ENCODE peak calls at places on chromosomes 1 and 21, in four cellular contexts. L is HL-60, Z is astrocyte, K is fibroblast of lung. R is an unnamed sample.

GRCh38 chr21:20250337-20250736 is 747.9 kb upstream of the NCAM2 start:
- DNase-seq in L (no peak), Z (no peak), K (no peak), R (no peak)

GRCh38 chr1:55060133-55060999 is 21.0 kb downstream of the PCSK9 start:
- DNase-seq in L (no peak), Z (no peak), K (peak; percentile 8), R (peak; percentile 48)

GRCh38 chr1:172497230-172497629 is 35.7 kb upstream of the SUCO start:
- DNase-seq in L (peak; percentile 15), Z (peak; percentile 82), K (peak; percentile 86), R (no peak)

GRCh38 chr1:9437931-9438330 is 101.3 kb upstream of the SLC25A33 start:
- DNase-seq in L (no peak), Z (peak; percentile 67), K (peak; percentile 67), R (no peak)

GRCh38 chr1:234606731-234607090 is 3.3 kb downstream of the IRF2BP2 start:
- DNase-seq in L (peak; percentile 26), Z (no peak), K (no peak), R (no peak)

GRCh38 chr1:58909162-58909560 is 125.3 kb upstream of the JUN start:
- DNase-seq in L (no peak), Z (peak; percentile 70), K (peak; percentile 80), R (no peak)

GRCh38 chr21:32819702-32820101 is 48.1 kb upstream of the PAXBP1 start:
- DNase-seq in L (no peak), Z (peak; percentile 80), K (peak; percentile 85), R (no peak)

GRCh38 chr1:37575692-37576091 is 19.0 kb downstream of the DNALI1 start:
- DNase-seq in L (no peak), Z (peak; percentile 30), K (peak; percentile 47), R (no peak)

GRCh38 chr21:45531393-45532215 is 10.6 kb downstream of the SLC19A1 start:
- DNase-seq in L (no peak), Z (no peak), K (no peak), R (peak; percentile 90)

GRCh38 chr1:116418091-116418830 is 45.2 kb downstream of the ATP1A1 start:
- DNase-seq in L (peak; percentile 78), Z (peak; percentile 73), K (peak; percentile 85), R (no peak)

GRCh38 chr1:3215198-3216045 is 146.4 kb downstream of the PRDM16 start:
- DNase-seq in L (no peak), Z (no peak), K (no peak), R (no peak)

GRCh38 chr1:232538224-232538942 is 91.5 kb downstream of the SIPA1L2 start:
- DNase-seq in L (no peak), Z (peak; percentile 75), K (peak; percentile 80), R (no peak)

GRCh38 chr1:40532844-40533424 is 1.5 kb downstream of the ZNF684 start:
- DNase-seq in L (peak; percentile 56), Z (peak; percentile 34), K (peak; percentile 49), R (no peak)

GRCh38 chr1:153288634-153289275 is 24.0 kb downstream of the PGLYRP3 start:
- DNase-seq in L (no peak), Z (no peak), K (no peak), R (no peak)

GRCh38 chr1:41670558-41670957 is 186.1 kb upstream of the EDN2 start:
- DNase-seq in L (no peak), Z (peak; percentile 85), K (peak; percentile 88), R (no peak)

GRCh38 chr1:75130865-75131592 is 3.2 kb upstream of the LHX8 start:
- DNase-seq in L (no peak), Z (no peak), K (no peak), R (no peak)

GRCh38 chr1:166675213-166675612 is 164.1 kb upstream of the POGK start:
- DNase-seq in L (no peak), Z (no peak), K (no peak), R (no peak)

GRCh38 chr1:115604508-115604907 is 37.3 kb upstream of the VANGL1 start:
- DNase-seq in L (no peak), Z (no peak), K (no peak), R (no peak)

GRCh38 chr1:196317535-196318522 is 290.4 kb downstream of the KCNT2 start:
- DNase-seq in L (no peak), Z (peak; percentile 16), K (peak; percentile 36), R (no peak)

GRCh38 chr21:45617021-45617930 is 26.2 kb upstream of the PCBP3 start:
- DNase-seq in L (no peak), Z (no peak), K (no peak), R (peak; percentile 77)

GRCh38 chr1:115086176-115086830 is 3.0 kb downstream of the TSPAN2 start:
- DNase-seq in L (no peak), Z (no peak), K (no peak), R (no peak)

GRCh38 chr21:17045214-17045835 is 467.5 kb upstream of the CXADR start:
- DNase-seq in L (no peak), Z (peak; percentile 19), K (peak; percentile 27), R (no peak)
- TF ChIP-seq CTCF in L (peak; percentile 7), Z (peak; percentile 65), K (peak; percentile 38), R (peak; percentile 83)

DNA sequence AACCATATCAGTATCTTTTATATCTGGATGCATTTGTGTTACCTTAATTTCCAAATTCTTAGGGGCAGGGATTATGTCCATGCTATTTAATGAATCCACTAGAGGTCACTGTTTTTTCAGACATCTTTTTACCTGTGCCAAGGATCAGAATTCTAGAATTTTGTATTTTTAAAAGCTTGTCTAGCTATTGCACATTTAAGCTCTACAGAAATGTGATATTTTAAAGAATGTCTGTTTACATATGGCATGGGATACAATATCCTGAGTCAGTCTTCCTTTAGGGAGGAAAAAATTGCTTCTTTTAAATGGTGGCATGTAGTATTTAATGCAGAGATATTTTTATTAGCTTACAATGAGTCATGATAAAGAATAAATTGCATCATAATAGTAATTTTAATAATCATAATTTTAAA is 11.3 kb downstream of the RPAP2 start:
- DNase-seq in L (no peak), Z (no peak), K (no peak), R (no peak)
- TF ChIP-seq CTCF in L (peak; percentile 30), Z (peak; percentile 48), K (peak; percentile 15), R (peak; percentile 83)

DNA sequence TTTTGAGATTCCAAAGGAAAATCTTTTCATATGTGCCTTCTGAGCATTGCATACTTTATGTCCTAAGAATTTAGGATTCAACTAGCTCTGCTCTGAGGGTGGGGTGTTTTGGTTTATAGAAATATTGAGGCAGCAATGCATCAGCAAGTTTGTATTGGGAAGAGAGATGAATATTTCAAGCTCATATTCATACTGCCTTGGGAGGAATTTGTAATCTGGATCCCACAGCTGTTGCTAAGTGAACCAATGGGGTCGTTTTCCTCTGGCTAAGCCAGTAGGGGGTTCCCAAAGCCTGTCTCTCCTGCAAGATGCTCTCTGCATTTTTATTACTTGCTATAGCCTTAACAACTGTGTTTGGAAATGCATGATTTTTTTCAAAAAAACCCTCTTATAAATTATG is 130.6 kb downstream of the SNX7 start:
- DNase-seq in L (no peak), Z (peak; percentile 14), K (peak; percentile 30), R (no peak)
- TF ChIP-seq CTCF in L (no peak), Z (no peak), K (no peak), R (no peak)

DNA sequence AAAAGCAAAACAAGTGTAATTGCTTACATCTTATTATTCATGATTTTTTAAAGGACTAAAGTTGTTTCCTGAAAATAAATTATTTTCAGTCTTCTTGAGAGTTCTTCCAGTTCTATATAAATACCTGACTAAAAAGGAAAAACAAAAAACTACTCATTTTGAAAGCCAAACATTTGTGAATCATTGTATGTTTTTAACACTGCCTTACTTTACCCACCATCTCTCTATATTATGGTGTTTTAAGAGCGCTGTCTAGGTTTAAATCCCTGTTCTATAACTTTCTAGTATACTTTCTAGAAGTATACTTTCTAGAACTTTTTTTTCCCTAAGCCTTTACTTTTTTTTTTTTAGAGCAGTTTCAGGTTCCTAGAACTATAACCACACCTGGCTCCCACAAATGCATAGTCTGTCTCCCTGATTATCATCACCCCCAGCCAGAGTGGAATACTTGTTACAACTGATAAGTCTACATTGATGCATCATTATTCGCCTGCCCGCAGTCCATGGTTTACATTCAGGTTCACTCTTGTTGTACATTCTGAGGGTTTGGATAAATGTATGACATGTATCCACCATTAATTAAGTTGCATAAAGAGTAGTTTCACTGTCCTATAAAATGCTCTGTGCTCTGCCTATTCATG is 9.8 kb downstream of the RSBN1 start:
- DNase-seq in L (no peak), Z (no peak), K (no peak), R (no peak)
- TF ChIP-seq CTCF in L (no peak), Z (no peak), K (no peak), R (no peak)

GRCh38 chr1:6357243-6357929 is 36.2 kb downstream of the ACOT7 start:
- DNase-seq in L (no peak), Z (no peak), K (no peak), R (no peak)
- TF ChIP-seq CTCF in L (no peak), Z (no peak), K (no peak), R (peak; percentile 44)

DNA sequence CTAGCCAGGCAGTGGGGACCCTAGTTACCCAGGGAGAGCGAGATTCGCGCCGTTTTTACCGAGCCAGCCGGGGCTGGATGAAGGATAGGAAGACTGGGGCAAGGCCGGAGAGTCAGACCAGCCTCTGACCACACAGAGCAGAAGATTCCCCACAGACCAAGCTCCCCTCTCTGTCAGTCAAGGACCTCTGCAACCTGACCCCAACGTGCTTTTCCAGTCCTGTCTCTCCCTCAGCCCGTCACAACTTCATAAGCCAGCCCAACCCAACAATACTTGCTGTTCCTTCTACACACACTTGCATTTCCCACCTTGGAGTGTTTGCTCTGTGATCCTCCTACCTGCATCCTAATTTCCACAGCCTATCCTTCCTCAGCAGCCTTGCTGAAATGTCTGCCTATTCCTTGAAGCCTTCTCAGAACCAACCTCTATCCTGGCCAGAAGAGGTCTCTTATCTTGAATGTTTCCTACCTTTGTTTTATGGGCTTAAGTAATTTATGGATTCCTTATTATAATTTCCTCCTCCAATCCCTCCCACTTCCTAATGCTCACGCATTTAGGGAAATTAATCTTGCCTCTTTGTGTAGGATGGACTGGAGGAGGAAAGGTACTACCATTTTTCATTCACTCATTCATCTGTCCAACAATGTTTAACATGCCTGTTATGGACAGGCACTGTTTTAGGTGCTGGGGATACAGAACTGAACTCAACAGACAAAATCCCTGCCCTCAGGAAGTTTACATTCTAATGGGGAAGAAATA is at the start of gene GSTM3:
- DNase-seq in L (no peak), Z (peak; percentile 1), K (no peak), R (no peak)
- TF ChIP-seq CTCF in L (no peak), Z (no peak), K (no peak), R (no peak)

DNA sequence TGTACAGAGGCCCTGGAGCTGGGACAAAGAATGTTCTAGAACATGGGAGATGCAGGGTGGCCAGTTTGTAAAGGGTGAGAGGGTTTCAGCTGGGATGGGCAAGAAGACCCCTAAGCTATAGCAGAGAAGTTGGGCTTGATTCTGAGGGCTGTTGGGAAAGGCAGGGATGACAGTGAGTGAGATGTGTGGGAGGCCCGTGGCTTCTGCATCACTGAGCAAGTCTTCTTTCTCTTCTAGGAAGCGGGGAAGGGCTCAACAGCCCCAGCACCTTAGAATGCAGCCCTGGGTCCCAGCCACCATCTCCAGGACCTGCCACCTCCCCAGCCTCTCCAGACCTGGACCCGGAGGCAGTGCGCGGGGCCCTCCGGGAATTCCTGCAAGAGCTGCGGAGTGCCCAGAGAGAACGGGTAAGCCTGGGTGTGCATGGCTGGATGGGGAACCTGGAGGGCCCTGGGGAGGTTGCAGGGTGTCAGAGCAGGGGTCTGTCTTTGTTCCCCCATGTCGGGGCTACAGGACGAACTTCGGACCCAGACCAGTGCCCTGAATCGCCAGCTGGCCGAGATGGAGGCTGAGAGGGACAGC is 14.8 kb downstream of the MFAP2 start:
- DNase-seq in L (no peak), Z (no peak), K (no peak), R (peak; percentile 91)
- TF ChIP-seq CTCF in L (no peak), Z (no peak), K (no peak), R (no peak)